ENCODE peak calls at places on chromosomes 7 and 10, in six cellular contexts. One of them, this sample, is unnamed. For H3K27me3 and H3K4me1, the result is how much of the 10 kb centered on the place peaks cover.

GRCh38 chr7:405489-406211 is 114.0 kb downstream of the PDGFA start:
- DNase-seq in hepatocyte: no peak
- DNase-seq in GM23338: no peak
- DNase-seq in HCT116: no peak
- DNase-seq in neural progenitor cell: peak
- DNase-seq in SK-N-SH: peak
- DNase-seq in this sample: no peak

GRCh38 chr7:35995334-35995733 is 157.7 kb upstream of the EEPD1 start:
- DNase-seq in HCT116: no peak
- DNase-seq in hepatocyte: no peak
- DNase-seq in neural progenitor cell: no peak
- DNase-seq in SK-N-SH: no peak
- DNase-seq in GM23338: no peak
- DNase-seq in this sample: no peak

GRCh38 chr7:41058986-41059741 is 643.7 kb downstream of the INHBA start:
- DNase-seq in GM23338: peak
- DNase-seq in SK-N-SH: no peak
- DNase-seq in HCT116: no peak
- DNase-seq in neural progenitor cell: no peak
- DNase-seq in hepatocyte: peak
- DNase-seq in this sample: no peak

GRCh38 chr7:425794-426188 is 93.9 kb downstream of the PDGFA start:
- DNase-seq in SK-N-SH: no peak
- DNase-seq in GM23338: no peak
- DNase-seq in hepatocyte: no peak
- DNase-seq in HCT116: no peak
- DNase-seq in neural progenitor cell: no peak
- DNase-seq in this sample: no peak

GRCh38 chr10:75546004-75546403 is 114.6 kb downstream of the LRMDA start:
- DNase-seq in SK-N-SH: no peak
- DNase-seq in HCT116: no peak
- DNase-seq in hepatocyte: no peak
- DNase-seq in GM23338: no peak
- DNase-seq in neural progenitor cell: no peak
- DNase-seq in this sample: peak

GRCh38 chr10:128210215-128211063 is 84.2 kb upstream of the MKI67 start:
- DNase-seq in SK-N-SH: peak
- DNase-seq in GM23338: peak
- DNase-seq in neural progenitor cell: peak
- DNase-seq in HCT116: peak
- DNase-seq in hepatocyte: peak
- DNase-seq in this sample: peak

GRCh38 chr7:116950889-116951351 is 2.4 kb upstream of the ST7 start:
- DNase-seq in GM23338: no peak
- DNase-seq in hepatocyte: no peak
- DNase-seq in SK-N-SH: no peak
- DNase-seq in HCT116: no peak
- DNase-seq in neural progenitor cell: no peak
- DNase-seq in this sample: no peak

GRCh38 chr7:73717025-73717807 is 2.3 kb downstream of the STX1A start:
- DNase-seq in hepatocyte: peak
- DNase-seq in GM23338: no peak
- DNase-seq in neural progenitor cell: no peak
- DNase-seq in SK-N-SH: no peak
- DNase-seq in HCT116: no peak
- DNase-seq in this sample: no peak

GRCh38 chr10:67550042-67550441 is 146.0 kb downstream of the CTNNA3 start:
- DNase-seq in neural progenitor cell: no peak
- DNase-seq in SK-N-SH: no peak
- DNase-seq in hepatocyte: no peak
- DNase-seq in HCT116: no peak
- DNase-seq in GM23338: no peak
- DNase-seq in this sample: no peak

GRCh38 chr7:75621124-75621523 is 117.6 kb downstream of the HIP1 start:
- DNase-seq in HCT116: no peak
- DNase-seq in SK-N-SH: no peak
- DNase-seq in GM23338: no peak
- DNase-seq in neural progenitor cell: no peak
- DNase-seq in hepatocyte: no peak
- DNase-seq in this sample: no peak

GRCh38 chr10:64430690-64431323 is 909.6 kb downstream of the REEP3 start:
- DNase-seq in neural progenitor cell: peak
- DNase-seq in hepatocyte: peak
- DNase-seq in HCT116: peak
- DNase-seq in GM23338: peak
- DNase-seq in SK-N-SH: peak
- DNase-seq in this sample: no peak

GRCh38 chr7:46945328-46945727 is 636.6 kb downstream of the TNS3 start:
- DNase-seq in GM23338: no peak
- DNase-seq in neural progenitor cell: no peak
- DNase-seq in hepatocyte: no peak
- DNase-seq in HCT116: no peak
- DNase-seq in SK-N-SH: no peak
- DNase-seq in this sample: no peak

GRCh38 chr10:92110039-92110794 is 180.7 kb downstream of the CPEB3 start:
- DNase-seq in SK-N-SH: no peak
- DNase-seq in hepatocyte: no peak
- DNase-seq in neural progenitor cell: no peak
- DNase-seq in GM23338: no peak
- DNase-seq in HCT116: no peak
- DNase-seq in this sample: no peak

GRCh38 chr10:18610517-18610916 is 40.9 kb downstream of the NSUN6 start:
- DNase-seq in HCT116: peak
- DNase-seq in hepatocyte: peak
- DNase-seq in SK-N-SH: peak
- DNase-seq in GM23338: no peak
- DNase-seq in neural progenitor cell: peak
- DNase-seq in this sample: no peak

GRCh38 chr7:145643981-145644380 is 472.6 kb upstream of the CNTNAP2 start:
- DNase-seq in HCT116: no peak
- DNase-seq in SK-N-SH: no peak
- DNase-seq in GM23338: no peak
- DNase-seq in neural progenitor cell: no peak
- DNase-seq in hepatocyte: no peak
- DNase-seq in this sample: no peak

GRCh38 chr10:46523119-46523880 is 33.2 kb downstream of the GPRIN2 start:
- DNase-seq in SK-N-SH: peak
- DNase-seq in neural progenitor cell: no peak
- DNase-seq in hepatocyte: no peak
- DNase-seq in HCT116: peak
- DNase-seq in GM23338: no peak
- DNase-seq in this sample: no peak

GRCh38 chr7:29569648-29570047 is 6.0 kb downstream of the PRR15 start:
- DNase-seq in HCT116: no peak
- DNase-seq in SK-N-SH: no peak
- DNase-seq in neural progenitor cell: peak
- DNase-seq in GM23338: peak
- DNase-seq in hepatocyte: peak
- DNase-seq in this sample: peak

GRCh38 chr7:50632561-50633413 is 67.6 kb upstream of the DDC start:
- DNase-seq in HCT116: peak
- DNase-seq in GM23338: peak
- DNase-seq in hepatocyte: peak
- DNase-seq in SK-N-SH: peak
- DNase-seq in neural progenitor cell: peak
- DNase-seq in this sample: peak

GRCh38 chr10:77873558-77874380 is 52.8 kb downstream of the DLG5 start:
- DNase-seq in GM23338: no peak
- DNase-seq in SK-N-SH: no peak
- DNase-seq in HCT116: peak
- DNase-seq in neural progenitor cell: no peak
- DNase-seq in hepatocyte: peak
- DNase-seq in this sample: no peak

GRCh38 chr7:132576723-132577089 is 436 bp upstream of the PLXNA4 start:
- DNase-seq in hepatocyte: peak
- DNase-seq in SK-N-SH: peak
- DNase-seq in HCT116: no peak
- DNase-seq in GM23338: peak
- DNase-seq in neural progenitor cell: peak
- DNase-seq in this sample: no peak

GRCh38 chr10:108434818-108435217 is 1270.3 kb upstream of the SORCS1 start:
- DNase-seq in neural progenitor cell: peak
- DNase-seq in GM23338: peak
- DNase-seq in HCT116: no peak
- DNase-seq in SK-N-SH: no peak
- DNase-seq in hepatocyte: no peak
- DNase-seq in this sample: no peak

GRCh38 chr10:3354171-3354570 is 181.6 kb upstream of the PITRM1 start:
- DNase-seq in SK-N-SH: no peak
- DNase-seq in hepatocyte: no peak
- DNase-seq in HCT116: no peak
- DNase-seq in neural progenitor cell: no peak
- DNase-seq in GM23338: no peak
- DNase-seq in this sample: no peak

GRCh38 chr10:89773081-89773480 is 71.7 kb downstream of the KIF20B start:
- DNase-seq in hepatocyte: no peak
- DNase-seq in GM23338: no peak
- DNase-seq in SK-N-SH: no peak
- DNase-seq in HCT116: no peak
- DNase-seq in neural progenitor cell: no peak
- DNase-seq in this sample: no peak

GRCh38 chr7:104074529-104074928 is 85.1 kb upstream of the RELN start:
- DNase-seq in neural progenitor cell: no peak
- DNase-seq in GM23338: no peak
- DNase-seq in HCT116: no peak
- DNase-seq in hepatocyte: no peak
- DNase-seq in SK-N-SH: no peak
- DNase-seq in this sample: no peak

GRCh38 chr7:94580601-94581000 is 71.0 kb downstream of the CASD1 start:
- DNase-seq in SK-N-SH: no peak
- DNase-seq in neural progenitor cell: no peak
- DNase-seq in hepatocyte: peak
- DNase-seq in HCT116: no peak
- DNase-seq in GM23338: no peak
- DNase-seq in this sample: no peak

GRCh38 chr7:80517177-80517804 is 5.4 kb upstream of the GNAT3 start:
- DNase-seq in HCT116: no peak
- DNase-seq in SK-N-SH: no peak
- DNase-seq in GM23338: no peak
- DNase-seq in neural progenitor cell: no peak
- DNase-seq in hepatocyte: no peak
- DNase-seq in this sample: no peak

GRCh38 chr7:25840209-25840792 is 311.7 kb upstream of the NFE2L3 start:
- DNase-seq in SK-N-SH: no peak
- DNase-seq in GM23338: no peak
- DNase-seq in HCT116: no peak
- DNase-seq in hepatocyte: no peak
- DNase-seq in neural progenitor cell: no peak
- DNase-seq in this sample: no peak

GRCh38 chr10:97186911-97187310 is 1.2 kb upstream of the SLIT1 start:
- DNase-seq in GM23338: no peak
- DNase-seq in neural progenitor cell: no peak
- DNase-seq in SK-N-SH: no peak
- DNase-seq in hepatocyte: no peak
- DNase-seq in HCT116: no peak
- DNase-seq in this sample: no peak
- H3K27me3 ChIP-seq in GM23338: half or more
- H3K27me3 ChIP-seq in neural progenitor cell: half or more
- H3K27me3 ChIP-seq in SK-N-SH: under half
- H3K27me3 ChIP-seq in hepatocyte: half or more
- H3K27me3 ChIP-seq in HCT116: under half
- H3K27me3 ChIP-seq in this sample: under half

DNA sequence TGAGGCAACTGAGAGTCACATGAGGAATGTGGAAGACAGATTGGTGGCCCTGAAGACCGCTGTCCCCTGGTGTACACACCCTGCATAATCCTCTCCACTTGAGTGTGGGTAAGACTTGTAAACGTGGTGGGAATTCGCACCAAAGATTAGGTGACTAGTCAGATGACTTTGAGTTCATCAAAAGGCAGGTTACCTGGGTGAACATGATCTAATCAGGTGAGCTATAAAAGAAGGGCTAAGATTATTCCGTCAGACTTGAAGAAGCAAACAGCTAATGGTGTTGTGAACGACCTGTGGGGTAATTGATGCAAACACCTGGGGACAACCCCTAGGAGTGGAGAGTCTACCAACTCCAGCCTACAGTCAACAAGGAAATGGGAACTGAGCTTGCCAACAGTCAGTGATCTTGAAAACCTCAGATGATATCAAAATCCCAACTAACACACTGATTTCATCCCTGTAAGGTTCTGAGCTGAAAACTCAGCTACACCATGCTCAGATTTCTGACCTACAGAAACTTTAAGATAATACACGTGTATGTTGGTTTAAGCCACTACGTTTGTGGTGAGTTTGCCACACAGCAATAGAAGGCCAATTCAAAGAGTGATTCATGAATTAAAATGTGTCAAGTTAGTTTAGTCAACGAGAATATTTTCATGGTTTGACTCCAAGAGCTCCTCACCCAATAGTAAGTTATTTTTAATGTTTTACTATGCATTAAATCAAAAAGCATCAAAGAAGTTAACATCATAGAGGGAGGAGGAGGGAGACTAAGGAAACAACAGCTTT is 16.7 kb downstream of the PRTFDC1 start:
- DNase-seq in neural progenitor cell: no peak
- DNase-seq in HCT116: no peak
- DNase-seq in GM23338: no peak
- DNase-seq in hepatocyte: peak
- DNase-seq in SK-N-SH: no peak
- DNase-seq in this sample: no peak
- TF ChIP-seq EZH2phosphoT487 in neural progenitor cell: no peak
- TF ChIP-seq EZH2phosphoT487 in HCT116: no peak
- TF ChIP-seq EZH2phosphoT487 in GM23338: no peak
- TF ChIP-seq EZH2phosphoT487 in hepatocyte: no peak
- TF ChIP-seq EZH2phosphoT487 in SK-N-SH: no peak
- TF ChIP-seq EZH2phosphoT487 in this sample: no peak

GRCh38 chr7:96212474-96212873 is 109.4 kb downstream of the SLC25A13 start:
- DNase-seq in SK-N-SH: no peak
- DNase-seq in hepatocyte: no peak
- DNase-seq in neural progenitor cell: no peak
- DNase-seq in GM23338: no peak
- DNase-seq in HCT116: no peak
- DNase-seq in this sample: no peak
- H3K4me1 ChIP-seq in SK-N-SH: under half
- H3K4me1 ChIP-seq in hepatocyte: under half
- H3K4me1 ChIP-seq in neural progenitor cell: under half
- H3K4me1 ChIP-seq in GM23338: under half
- H3K4me1 ChIP-seq in HCT116: under half
- H3K4me1 ChIP-seq in this sample: under half

GRCh38 chr7:86647340-86648094 is 3.8 kb downstream of the GRM3 start:
- DNase-seq in hepatocyte: no peak
- DNase-seq in neural progenitor cell: peak
- DNase-seq in GM23338: no peak
- DNase-seq in SK-N-SH: no peak
- DNase-seq in HCT116: no peak
- DNase-seq in this sample: no peak

GRCh38 chr7:86645676-86646276 is 2.1 kb downstream of the GRM3 start:
- DNase-seq in hepatocyte: no peak
- DNase-seq in HCT116: no peak
- DNase-seq in neural progenitor cell: no peak
- DNase-seq in GM23338: no peak
- DNase-seq in SK-N-SH: peak
- DNase-seq in this sample: no peak

GRCh38 chr7:86645174-86645566 is 1.5 kb downstream of the GRM3 start:
- DNase-seq in hepatocyte: no peak
- DNase-seq in SK-N-SH: no peak
- DNase-seq in neural progenitor cell: peak
- DNase-seq in GM23338: peak
- DNase-seq in HCT116: no peak
- DNase-seq in this sample: no peak

GRCh38 chr7:86643478-86644281 is at the start of gene GRM3:
- DNase-seq in GM23338: peak
- DNase-seq in HCT116: no peak
- DNase-seq in SK-N-SH: peak
- DNase-seq in hepatocyte: peak
- DNase-seq in neural progenitor cell: peak
- DNase-seq in this sample: no peak

GRCh38 chr7:86644282-86645173 is 819 bp downstream of the GRM3 start:
- DNase-seq in GM23338: peak
- DNase-seq in SK-N-SH: peak
- DNase-seq in neural progenitor cell: peak
- DNase-seq in hepatocyte: no peak
- DNase-seq in HCT116: no peak
- DNase-seq in this sample: no peak
- H3K27me3 ChIP-seq in GM23338: under half
- H3K27me3 ChIP-seq in SK-N-SH: under half
- H3K27me3 ChIP-seq in neural progenitor cell: under half
- H3K27me3 ChIP-seq in hepatocyte: half or more
- H3K27me3 ChIP-seq in HCT116: under half
- H3K27me3 ChIP-seq in this sample: under half

This sample was measured in MM.1S.